ENCODE peak calls at places on chromosomes 6 and 20, in ten cellular contexts. One of them, this sample, is unnamed.
A peak's percentile ranks its signal among the peaks of the same experiment; 100 is the strongest.

GRCh38 chr6:4370066-4370465 is 234.7 kb upstream of the ECI2 start:
- DNase-seq in epithelial cell of proximal tubule: peak; percentile 76
- DNase-seq in cardiac muscle cell: peak; percentile 80
- DNase-seq in AG04450: peak; percentile 88
- DNase-seq in stimulated activated CD8-positive, alpha-beta memory T cell treated with anti-CD3 and anti-CD28 coated beads, Interleukin-15, amount 100 ng/mL, for 24 hours: no peak
- DNase-seq in NCI-H1417: no peak
- DNase-seq in activated naive CD8-positive, alpha-beta T cell treated with anti-CD3 and anti-CD28 coated beads, Interleukin-2, amount 50 U/mL, for 16 hours: no peak
- DNase-seq in mammary epithelial cell: peak; percentile 82
- DNase-seq in tibial artery: no peak
- DNase-seq in prostate gland: no peak
- DNase-seq in this sample: peak; percentile 91

GRCh38 chr20:48921883-48922867 is 664 bp downstream of the ARFGEF2 start:
- DNase-seq in activated naive CD8-positive, alpha-beta T cell treated with anti-CD3 and anti-CD28 coated beads, Interleukin-2, amount 50 U/mL, for 16 hours: no peak
- DNase-seq in mammary epithelial cell: peak; percentile 83
- DNase-seq in NCI-H1417: no peak
- DNase-seq in prostate gland: peak; percentile 30
- DNase-seq in cardiac muscle cell: no peak
- DNase-seq in tibial artery: no peak
- DNase-seq in epithelial cell of proximal tubule: no peak
- DNase-seq in AG04450: no peak
- DNase-seq in stimulated activated CD8-positive, alpha-beta memory T cell treated with anti-CD3 and anti-CD28 coated beads, Interleukin-15, amount 100 ng/mL, for 24 hours: peak; percentile 21
- DNase-seq in this sample: peak; percentile 53

GRCh38 chr6:37860226-37860839 is 40.8 kb downstream of the ZFAND3 start:
- DNase-seq in cardiac muscle cell: peak; percentile 67
- DNase-seq in prostate gland: peak; percentile 10
- DNase-seq in epithelial cell of proximal tubule: no peak
- DNase-seq in AG04450: no peak
- DNase-seq in NCI-H1417: no peak
- DNase-seq in stimulated activated CD8-positive, alpha-beta memory T cell treated with anti-CD3 and anti-CD28 coated beads, Interleukin-15, amount 100 ng/mL, for 24 hours: no peak
- DNase-seq in mammary epithelial cell: no peak
- DNase-seq in tibial artery: peak; percentile 47
- DNase-seq in activated naive CD8-positive, alpha-beta T cell treated with anti-CD3 and anti-CD28 coated beads, Interleukin-2, amount 50 U/mL, for 16 hours: no peak
- DNase-seq in this sample: peak; percentile 71

GRCh38 chr6:32763417-32763816 is at the start of gene HLA-DQB2:
- DNase-seq in prostate gland: no peak
- DNase-seq in mammary epithelial cell: no peak
- DNase-seq in epithelial cell of proximal tubule: no peak
- DNase-seq in activated naive CD8-positive, alpha-beta T cell treated with anti-CD3 and anti-CD28 coated beads, Interleukin-2, amount 50 U/mL, for 16 hours: no peak
- DNase-seq in tibial artery: no peak
- DNase-seq in AG04450: no peak
- DNase-seq in NCI-H1417: no peak
- DNase-seq in stimulated activated CD8-positive, alpha-beta memory T cell treated with anti-CD3 and anti-CD28 coated beads, Interleukin-15, amount 100 ng/mL, for 24 hours: no peak
- DNase-seq in cardiac muscle cell: no peak
- DNase-seq in this sample: no peak

GRCh38 chr6:163500105-163500504 is 85.6 kb downstream of the QKI start:
- DNase-seq in prostate gland: no peak
- DNase-seq in NCI-H1417: no peak
- DNase-seq in AG04450: no peak
- DNase-seq in mammary epithelial cell: no peak
- DNase-seq in epithelial cell of proximal tubule: no peak
- DNase-seq in cardiac muscle cell: no peak
- DNase-seq in activated naive CD8-positive, alpha-beta T cell treated with anti-CD3 and anti-CD28 coated beads, Interleukin-2, amount 50 U/mL, for 16 hours: no peak
- DNase-seq in stimulated activated CD8-positive, alpha-beta memory T cell treated with anti-CD3 and anti-CD28 coated beads, Interleukin-15, amount 100 ng/mL, for 24 hours: no peak
- DNase-seq in tibial artery: no peak
- DNase-seq in this sample: peak; percentile 14

GRCh38 chr6:5213851-5214507 is 46.8 kb downstream of the LYRM4 start:
- DNase-seq in NCI-H1417: no peak
- DNase-seq in AG04450: peak; percentile 27
- DNase-seq in prostate gland: no peak
- DNase-seq in stimulated activated CD8-positive, alpha-beta memory T cell treated with anti-CD3 and anti-CD28 coated beads, Interleukin-15, amount 100 ng/mL, for 24 hours: no peak
- DNase-seq in activated naive CD8-positive, alpha-beta T cell treated with anti-CD3 and anti-CD28 coated beads, Interleukin-2, amount 50 U/mL, for 16 hours: no peak
- DNase-seq in cardiac muscle cell: peak; percentile 52
- DNase-seq in mammary epithelial cell: no peak
- DNase-seq in tibial artery: no peak
- DNase-seq in epithelial cell of proximal tubule: no peak
- DNase-seq in this sample: peak; percentile 63

GRCh38 chr20:19269737-19270325 is 57.4 kb downstream of the SLC24A3 start:
- DNase-seq in tibial artery: no peak
- DNase-seq in NCI-H1417: no peak
- DNase-seq in activated naive CD8-positive, alpha-beta T cell treated with anti-CD3 and anti-CD28 coated beads, Interleukin-2, amount 50 U/mL, for 16 hours: no peak
- DNase-seq in AG04450: no peak
- DNase-seq in prostate gland: no peak
- DNase-seq in mammary epithelial cell: no peak
- DNase-seq in stimulated activated CD8-positive, alpha-beta memory T cell treated with anti-CD3 and anti-CD28 coated beads, Interleukin-15, amount 100 ng/mL, for 24 hours: no peak
- DNase-seq in cardiac muscle cell: no peak
- DNase-seq in epithelial cell of proximal tubule: no peak
- DNase-seq in this sample: peak; percentile 6

GRCh38 chr6:119620846-119621570 is 271.4 kb upstream of the MAN1A1 start:
- DNase-seq in AG04450: peak; percentile 66
- DNase-seq in tibial artery: no peak
- DNase-seq in cardiac muscle cell: peak; percentile 81
- DNase-seq in epithelial cell of proximal tubule: peak; percentile 35
- DNase-seq in stimulated activated CD8-positive, alpha-beta memory T cell treated with anti-CD3 and anti-CD28 coated beads, Interleukin-15, amount 100 ng/mL, for 24 hours: no peak
- DNase-seq in prostate gland: no peak
- DNase-seq in NCI-H1417: no peak
- DNase-seq in mammary epithelial cell: peak; percentile 88
- DNase-seq in activated naive CD8-positive, alpha-beta T cell treated with anti-CD3 and anti-CD28 coated beads, Interleukin-2, amount 50 U/mL, for 16 hours: no peak
- DNase-seq in this sample: peak; percentile 85

GRCh38 chr20:50190251-50191064 is at the start of gene CEBPB:
- DNase-seq in cardiac muscle cell: peak; percentile 95
- DNase-seq in AG04450: peak; percentile 76
- DNase-seq in prostate gland: peak; percentile 89
- DNase-seq in epithelial cell of proximal tubule: no peak
- DNase-seq in mammary epithelial cell: peak; percentile 84
- DNase-seq in stimulated activated CD8-positive, alpha-beta memory T cell treated with anti-CD3 and anti-CD28 coated beads, Interleukin-15, amount 100 ng/mL, for 24 hours: peak; percentile 67
- DNase-seq in tibial artery: peak; percentile 92
- DNase-seq in NCI-H1417: peak; percentile 91
- DNase-seq in activated naive CD8-positive, alpha-beta T cell treated with anti-CD3 and anti-CD28 coated beads, Interleukin-2, amount 50 U/mL, for 16 hours: peak; percentile 73
- DNase-seq in this sample: peak; percentile 78

GRCh38 chr20:63697868-63698545 is 1.6 kb downstream of the TNFRSF6B start:
- DNase-seq in cardiac muscle cell: no peak
- DNase-seq in prostate gland: no peak
- DNase-seq in activated naive CD8-positive, alpha-beta T cell treated with anti-CD3 and anti-CD28 coated beads, Interleukin-2, amount 50 U/mL, for 16 hours: no peak
- DNase-seq in AG04450: no peak
- DNase-seq in mammary epithelial cell: peak; percentile 29
- DNase-seq in NCI-H1417: no peak
- DNase-seq in tibial artery: no peak
- DNase-seq in epithelial cell of proximal tubule: no peak
- DNase-seq in stimulated activated CD8-positive, alpha-beta memory T cell treated with anti-CD3 and anti-CD28 coated beads, Interleukin-15, amount 100 ng/mL, for 24 hours: no peak
- DNase-seq in this sample: no peak

GRCh38 chr20:37823276-37823980 is 79.5 kb upstream of the VSTM2L start:
- DNase-seq in AG04450: no peak
- DNase-seq in cardiac muscle cell: no peak
- DNase-seq in mammary epithelial cell: peak; percentile 52
- DNase-seq in NCI-H1417: no peak
- DNase-seq in activated naive CD8-positive, alpha-beta T cell treated with anti-CD3 and anti-CD28 coated beads, Interleukin-2, amount 50 U/mL, for 16 hours: no peak
- DNase-seq in stimulated activated CD8-positive, alpha-beta memory T cell treated with anti-CD3 and anti-CD28 coated beads, Interleukin-15, amount 100 ng/mL, for 24 hours: no peak
- DNase-seq in prostate gland: no peak
- DNase-seq in tibial artery: no peak
- DNase-seq in epithelial cell of proximal tubule: no peak
- DNase-seq in this sample: peak; percentile 28

GRCh38 chr20:63509088-63509564 is 10.2 kb upstream of the EEF1A2 start:
- DNase-seq in NCI-H1417: no peak
- DNase-seq in tibial artery: no peak
- DNase-seq in activated naive CD8-positive, alpha-beta T cell treated with anti-CD3 and anti-CD28 coated beads, Interleukin-2, amount 50 U/mL, for 16 hours: no peak
- DNase-seq in cardiac muscle cell: no peak
- DNase-seq in stimulated activated CD8-positive, alpha-beta memory T cell treated with anti-CD3 and anti-CD28 coated beads, Interleukin-15, amount 100 ng/mL, for 24 hours: no peak
- DNase-seq in mammary epithelial cell: no peak
- DNase-seq in AG04450: no peak
- DNase-seq in epithelial cell of proximal tubule: no peak
- DNase-seq in prostate gland: no peak
- DNase-seq in this sample: no peak

This sample was measured in fibroblast of lung.